ENCODE peak calls at places on chromosomes 16 and 17, in eight cellular contexts. One of them, this sample, is unnamed.

GRCh38 chr17:37830151-37830993 is 85.5 kb upstream of the HNF1B start:
- DNase-seq in stimulated activated CD8-positive, alpha-beta memory T cell treated with anti-CD3 and anti-CD28 coated beads, Interleukin-15, amount 100 ng/mL, for 24 hours: no peak
- DNase-seq in fibroblast of pulmonary artery: no peak
- DNase-seq in OCI-LY7: peak; percentile 80
- DNase-seq in activated naive CD4-positive, alpha-beta T cell: no peak
- DNase-seq in Calu3: no peak
- DNase-seq in activated naive CD8-positive, alpha-beta T cell treated with anti-CD3 and anti-CD28 coated beads, Interleukin-2, amount 50 U/mL, for 16 hours: no peak
- DNase-seq in GM23248: no peak
- DNase-seq in this sample: no peak

GRCh38 chr16:49936791-49937190 is 80.9 kb upstream of the ZNF423 start:
- DNase-seq in activated naive CD8-positive, alpha-beta T cell treated with anti-CD3 and anti-CD28 coated beads, Interleukin-2, amount 50 U/mL, for 16 hours: no peak
- DNase-seq in activated naive CD4-positive, alpha-beta T cell: no peak
- DNase-seq in GM23248: no peak
- DNase-seq in stimulated activated CD8-positive, alpha-beta memory T cell treated with anti-CD3 and anti-CD28 coated beads, Interleukin-15, amount 100 ng/mL, for 24 hours: no peak
- DNase-seq in OCI-LY7: no peak
- DNase-seq in fibroblast of pulmonary artery: no peak
- DNase-seq in Calu3: no peak
- DNase-seq in this sample: no peak

GRCh38 chr16:9008335-9009260 is 44.9 kb upstream of the USP7 start:
- DNase-seq in activated naive CD4-positive, alpha-beta T cell: peak; percentile 8
- DNase-seq in OCI-LY7: peak; percentile 68
- DNase-seq in GM23248: peak; percentile 85
- DNase-seq in activated naive CD8-positive, alpha-beta T cell treated with anti-CD3 and anti-CD28 coated beads, Interleukin-2, amount 50 U/mL, for 16 hours: peak; percentile 41
- DNase-seq in fibroblast of pulmonary artery: peak; percentile 70
- DNase-seq in Calu3: peak; percentile 91
- DNase-seq in stimulated activated CD8-positive, alpha-beta memory T cell treated with anti-CD3 and anti-CD28 coated beads, Interleukin-15, amount 100 ng/mL, for 24 hours: peak; percentile 23
- DNase-seq in this sample: peak; percentile 26

GRCh38 chr17:9274119-9274445 is 252.8 kb downstream of the NTN1 start:
- DNase-seq in Calu3: no peak
- DNase-seq in activated naive CD4-positive, alpha-beta T cell: no peak
- DNase-seq in activated naive CD8-positive, alpha-beta T cell treated with anti-CD3 and anti-CD28 coated beads, Interleukin-2, amount 50 U/mL, for 16 hours: peak; percentile 11
- DNase-seq in OCI-LY7: no peak
- DNase-seq in fibroblast of pulmonary artery: no peak
- DNase-seq in GM23248: no peak
- DNase-seq in stimulated activated CD8-positive, alpha-beta memory T cell treated with anti-CD3 and anti-CD28 coated beads, Interleukin-15, amount 100 ng/mL, for 24 hours: no peak
- DNase-seq in this sample: peak; percentile 43

GRCh38 chr17:55577011-55577586 is 65.8 kb upstream of the SMIM36 start:
- DNase-seq in activated naive CD4-positive, alpha-beta T cell: no peak
- DNase-seq in OCI-LY7: no peak
- DNase-seq in stimulated activated CD8-positive, alpha-beta memory T cell treated with anti-CD3 and anti-CD28 coated beads, Interleukin-15, amount 100 ng/mL, for 24 hours: no peak
- DNase-seq in Calu3: peak; percentile 19
- DNase-seq in GM23248: peak; percentile 92
- DNase-seq in fibroblast of pulmonary artery: peak; percentile 54
- DNase-seq in activated naive CD8-positive, alpha-beta T cell treated with anti-CD3 and anti-CD28 coated beads, Interleukin-2, amount 50 U/mL, for 16 hours: peak; percentile 4
- DNase-seq in this sample: no peak

GRCh38 chr16:11836653-11837244 is 14.6 kb downstream of the RSL1D1 start:
- DNase-seq in OCI-LY7: no peak
- DNase-seq in fibroblast of pulmonary artery: peak; percentile 68
- DNase-seq in activated naive CD8-positive, alpha-beta T cell treated with anti-CD3 and anti-CD28 coated beads, Interleukin-2, amount 50 U/mL, for 16 hours: no peak
- DNase-seq in activated naive CD4-positive, alpha-beta T cell: no peak
- DNase-seq in Calu3: no peak
- DNase-seq in GM23248: peak; percentile 83
- DNase-seq in stimulated activated CD8-positive, alpha-beta memory T cell treated with anti-CD3 and anti-CD28 coated beads, Interleukin-15, amount 100 ng/mL, for 24 hours: no peak
- DNase-seq in this sample: no peak

GRCh38 chr16:10992797-10993196 is 48.4 kb downstream of the CLEC16A start:
- DNase-seq in GM23248: peak; percentile 92
- DNase-seq in stimulated activated CD8-positive, alpha-beta memory T cell treated with anti-CD3 and anti-CD28 coated beads, Interleukin-15, amount 100 ng/mL, for 24 hours: no peak
- DNase-seq in activated naive CD8-positive, alpha-beta T cell treated with anti-CD3 and anti-CD28 coated beads, Interleukin-2, amount 50 U/mL, for 16 hours: no peak
- DNase-seq in OCI-LY7: no peak
- DNase-seq in fibroblast of pulmonary artery: peak; percentile 67
- DNase-seq in Calu3: peak; percentile 87
- DNase-seq in activated naive CD4-positive, alpha-beta T cell: no peak
- DNase-seq in this sample: no peak

GRCh38 chr16:69244336-69244735 is 57.4 kb downstream of the SNTB2 start:
- DNase-seq in fibroblast of pulmonary artery: no peak
- DNase-seq in activated naive CD8-positive, alpha-beta T cell treated with anti-CD3 and anti-CD28 coated beads, Interleukin-2, amount 50 U/mL, for 16 hours: no peak
- DNase-seq in stimulated activated CD8-positive, alpha-beta memory T cell treated with anti-CD3 and anti-CD28 coated beads, Interleukin-15, amount 100 ng/mL, for 24 hours: no peak
- DNase-seq in OCI-LY7: no peak
- DNase-seq in Calu3: no peak
- DNase-seq in GM23248: no peak
- DNase-seq in activated naive CD4-positive, alpha-beta T cell: no peak
- DNase-seq in this sample: no peak

This sample was measured in stimulated activated CD4-positive, alpha-beta T cell treated with anti-CD3 and anti-CD28 coated beads, TNF-alpha, amount 100 ng/mL, for 24 hours.